ENCODE peak calls at places on chromosomes 6 and 20, in five cellular contexts. V is OCI-LY7, L is mucosa of descending colon, A is B cell, Y is neural progenitor cell. U is an unnamed sample.

GRCh38 chr6:55918639-55919038 is 43.2 kb upstream of the BMP5 start:
- DNase-seq in V (no peak), L (no peak), A (no peak), Y (no peak), U (no peak)

GRCh38 chr20:17657079-17657825 is 24.8 kb downstream of the RRBP1 start:
- DNase-seq in V (no peak), L (no peak), A (no peak), Y (no peak), U (no peak)

GRCh38 chr6:111918825-111919224 is 45.6 kb upstream of the FYN start:
- DNase-seq in V (no peak), L (no peak), A (no peak), Y (no peak), U (no peak)

GRCh38 chr6:96948631-96949030 is 24.1 kb downstream of the KLHL32 start:
- DNase-seq in V (no peak), L (no peak), A (no peak), Y (no peak), U (no peak)

GRCh38 chr6:107811591-107812218 is 12.4 kb downstream of the SCML4 start:
- DNase-seq in V (no peak), L (no peak), A (no peak), Y (no peak), U (no peak)

GRCh38 chr6:121216928-121217327 is 117.4 kb downstream of the TBC1D32 start:
- DNase-seq in V (no peak), L (no peak), A (no peak), Y (no peak), U (no peak)

GRCh38 chr6:88596801-88597200 is 366.6 kb downstream of the RNGTT start:
- DNase-seq in V (no peak), L (no peak), A (no peak), Y (no peak), U (no peak)

GRCh38 chr20:44516491-44516890 is 5.4 kb downstream of the SERINC3 start:
- DNase-seq in V (no peak), L (no peak), A (no peak), Y (peak), U (no peak)

GRCh38 chr6:80618953-80619352 is 512.5 kb downstream of the BCKDHB start:
- DNase-seq in V (no peak), L (no peak), A (no peak), Y (no peak), U (no peak)

GRCh38 chr6:45378324-45378926 is 691 bp upstream of the SUPT3H start:
- DNase-seq in V (no peak), L (peak), A (no peak), Y (peak), U (peak)

GRCh38 chr6:111939902-111940301 is 66.7 kb upstream of the FYN start:
- DNase-seq in V (no peak), L (no peak), A (no peak), Y (no peak), U (no peak)

GRCh38 chr20:60271597-60271996 is 313.4 kb downstream of the CDH26 start:
- DNase-seq in V (no peak), L (no peak), A (no peak), Y (peak), U (no peak)

GRCh38 chr6:34536251-34536958 is 19.7 kb downstream of the SPDEF start:
- DNase-seq in V (no peak), L (peak), A (no peak), Y (no peak), U (no peak)

GRCh38 chr6:32164295-32164694 is at the start of gene EGFL8:
- DNase-seq in V (no peak), L (no peak), A (no peak), Y (peak), U (no peak)

GRCh38 chr6:119598883-119599282 is 249.3 kb upstream of the MAN1A1 start:
- DNase-seq in V (no peak), L (no peak), A (no peak), Y (no peak), U (no peak)

GRCh38 chr6:70847091-70847490 is 109.8 kb downstream of the B3GAT2 start:
- DNase-seq in V (no peak), L (no peak), A (no peak), Y (no peak), U (no peak)

GRCh38 chr6:13923527-13924145 is 1.1 kb upstream of the RNF182 start:
- DNase-seq in V (no peak), L (no peak), A (no peak), Y (no peak), U (no peak)

GRCh38 chr6:36269834-36270705 is at the start of gene PNPLA1:
- DNase-seq in V (no peak), L (no peak), A (no peak), Y (peak), U (no peak)

GRCh38 chr20:59171986-59172385 is 8.4 kb downstream of the ZNF831 start:
- DNase-seq in V (no peak), L (no peak), A (no peak), Y (no peak), U (no peak)

GRCh38 chr6:43735642-43736199 is 34.3 kb upstream of the VEGFA start:
- DNase-seq in V (no peak), L (no peak), A (no peak), Y (no peak), U (peak)

GRCh38 chr20:37463726-37464125 is 57.3 kb upstream of the NNAT start:
- DNase-seq in V (no peak), L (no peak), A (no peak), Y (no peak), U (no peak)

GRCh38 chr6:139625998-139626975 is 251.8 kb upstream of the CITED2 start:
- DNase-seq in V (no peak), L (no peak), A (no peak), Y (no peak), U (no peak)

GRCh38 chr6:118574051-118574865 is 26.2 kb downstream of the PLN start:
- DNase-seq in V (peak), L (no peak), A (no peak), Y (peak), U (no peak)

GRCh38 chr20:20358801-20359200 is 9.1 kb upstream of the INSM1 start:
- DNase-seq in V (no peak), L (no peak), A (no peak), Y (no peak), U (no peak)

GRCh38 chr6:145427232-145427631 is 308.1 kb downstream of the EPM2A start:
- DNase-seq in V (no peak), L (no peak), A (no peak), Y (no peak), U (no peak)

GRCh38 chr6:118578617-118579016 is 30.5 kb downstream of the PLN start:
- DNase-seq in V (no peak), L (no peak), A (no peak), Y (no peak), U (no peak)

GRCh38 chr6:170230520-170231390 is 60.1 kb downstream of the DLL1 start:
- DNase-seq in V (no peak), L (no peak), A (peak), Y (no peak), U (no peak)

GRCh38 chr6:170231496-170232185 is 59.2 kb downstream of the DLL1 start:
- DNase-seq in V (no peak), L (no peak), A (no peak), Y (peak), U (no peak)

GRCh38 chr6:170229396-170229795 is 61.5 kb downstream of the DLL1 start:
- DNase-seq in V (no peak), L (no peak), A (peak), Y (no peak), U (no peak)

GRCh38 chr6:170228581-170229310 is 62.1 kb downstream of the DLL1 start:
- DNase-seq in V (no peak), L (no peak), A (peak), Y (no peak), U (no peak)

GRCh38 chr6:170229851-170230519 is 60.9 kb downstream of the DLL1 start:
- DNase-seq in V (no peak), L (no peak), A (peak), Y (no peak), U (no peak)
- TF ChIP-seq CTCF in V (no peak), L (no peak), A (no peak), Y (no peak), U (no peak)

GRCh38 chr6:115983998-115984397 is 76.7 kb downstream of the FRK start:
- DNase-seq in V (no peak), L (no peak), A (no peak), Y (no peak), U (no peak)

GRCh38 chr6:115982453-115982852 is 78.2 kb downstream of the FRK start:
- DNase-seq in V (no peak), L (no peak), A (no peak), Y (no peak), U (no peak)

GRCh38 chr6:115986026-115986425 is 74.7 kb downstream of the FRK start:
- DNase-seq in V (no peak), L (no peak), A (no peak), Y (no peak), U (no peak)

GRCh38 chr6:115984809-115985208 is 75.9 kb downstream of the FRK start:
- DNase-seq in V (no peak), L (no peak), A (no peak), Y (no peak), U (no peak)
- TF ChIP-seq CTCF in V (no peak), L (no peak), A (no peak), Y (no peak), U (no peak)

GRCh38 chr6:99276747-99277146 is 72.7 kb downstream of the FAXC start:
- DNase-seq in V (no peak), L (no peak), A (no peak), Y (no peak), U (no peak)

GRCh38 chr6:99285881-99286280 is 63.6 kb downstream of the FAXC start:
- DNase-seq in V (no peak), L (no peak), A (no peak), Y (no peak), U (no peak)

GRCh38 chr6:99287523-99287922 is 62.0 kb downstream of the FAXC start:
- DNase-seq in V (no peak), L (no peak), A (no peak), Y (peak), U (no peak)

GRCh38 chr6:99282479-99283062 is 66.9 kb downstream of the FAXC start:
- DNase-seq in V (peak), L (no peak), A (no peak), Y (peak), U (peak)
- TF ChIP-seq CTCF in V (peak), L (no peak), A (no peak), Y (peak), U (peak)

GRCh38 chr20:32018269-32019155 is 8.3 kb downstream of the CCM2L start:
- DNase-seq in V (peak), L (peak), A (peak), Y (peak), U (peak)

GRCh38 chr20:32017711-32018251 is 7.5 kb downstream of the CCM2L start:
- DNase-seq in V (peak), L (peak), A (peak), Y (peak), U (peak)

GRCh38 chr20:32019563-32020463 is 9.6 kb downstream of the CCM2L start:
- DNase-seq in V (no peak), L (no peak), A (no peak), Y (no peak), U (no peak)

GRCh38 chr20:32021091-32021490 is 10.9 kb downstream of the CCM2L start:
- DNase-seq in V (no peak), L (no peak), A (no peak), Y (no peak), U (no peak)

GRCh38 chr20:32019156-32019510 is 8.9 kb downstream of the CCM2L start:
- DNase-seq in V (no peak), L (no peak), A (no peak), Y (peak), U (peak)
- TF ChIP-seq CTCF in V (no peak), L (no peak), A (no peak), Y (peak), U (no peak)

GRCh38 chr6:144012534-144012933 is 4.5 kb upstream of the PLAGL1 start:
- DNase-seq in V (no peak), L (no peak), A (no peak), Y (no peak), U (no peak)

GRCh38 chr6:144008501-144009245 is 614 bp upstream of the PLAGL1 start:
- DNase-seq in V (no peak), L (no peak), A (no peak), Y (peak), U (no peak)

GRCh38 chr6:144017167-144018094 is 9.4 kb upstream of the PLAGL1 start:
- DNase-seq in V (no peak), L (no peak), A (no peak), Y (no peak), U (no peak)

GRCh38 chr6:144007779-144008500 is at the start of gene PLAGL1:
- DNase-seq in V (no peak), L (peak), A (no peak), Y (peak), U (peak)

DNA sequence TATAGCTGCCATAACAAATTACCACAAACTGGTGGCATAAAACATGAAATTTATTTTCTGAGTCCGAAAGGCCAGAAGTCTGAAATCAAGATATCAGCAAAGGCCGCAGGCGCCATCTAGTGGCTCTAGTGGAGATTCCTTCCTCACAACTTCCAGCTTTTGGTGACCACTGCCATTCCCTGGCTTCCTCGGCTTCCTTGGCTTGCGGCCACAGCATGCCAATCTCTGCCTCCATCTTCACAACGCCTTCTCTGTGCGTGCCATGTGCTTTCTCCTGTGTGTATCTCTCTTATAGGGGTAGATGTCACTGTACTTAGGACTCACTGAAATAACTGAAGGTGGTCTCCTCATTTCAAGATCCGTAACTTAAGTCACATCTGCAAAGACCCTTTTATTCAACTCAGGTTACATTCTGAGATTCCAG is 5.4 kb upstream of the PLAGL1 start:
- DNase-seq in V (peak), L (peak), A (peak), Y (peak), U (peak)
- TF ChIP-seq CTCF in V (peak), L (peak), A (peak), Y (peak), U (peak)

GRCh38 chr6:137661601-137662000 is 167.4 kb upstream of the OLIG3 start:
- DNase-seq in V (peak), L (no peak), A (peak), Y (no peak), U (no peak)
- TF ChIP-seq CTCF in V (peak), L (peak), A (peak), Y (peak), U (peak)

GRCh38 chr6:169751242-169752073 is at the start of the genes DYNLT2 and ERMARD:
- DNase-seq in V (peak), L (peak), A (peak), Y (peak), U (peak)
- TF ChIP-seq CTCF in V (peak), L (no peak), A (no peak), Y (peak), U (no peak)

U was measured in GM13976.